ENCODE peak calls at places on chromosomes 12 and 14, in eight cellular contexts. One of them, this sample, is unnamed. For H3K9me3 and H3K27me3, the result is how much of the 10 kb centered on the place peaks cover.

GRCh38 chr14:88245321-88245720 is 77.7 kb downstream of the KCNK10 start:
- DNase-seq in suprapubic skin: no peak
- DNase-seq in sigmoid colon: no peak
- DNase-seq in prostate gland: no peak
- DNase-seq in HCT116: no peak
- DNase-seq in H1: no peak
- DNase-seq in GM12878: no peak
- DNase-seq in upper lobe of left lung: no peak
- DNase-seq in this sample: no peak

GRCh38 chr12:5534800-5535199 is 102.9 kb downstream of the NTF3 start:
- DNase-seq in H1: no peak
- DNase-seq in GM12878: no peak
- DNase-seq in sigmoid colon: no peak
- DNase-seq in prostate gland: no peak
- DNase-seq in HCT116: no peak
- DNase-seq in suprapubic skin: no peak
- DNase-seq in upper lobe of left lung: no peak
- DNase-seq in this sample: no peak

GRCh38 chr14:69037790-69038448 is 58.8 kb upstream of the ACTN1 start:
- DNase-seq in suprapubic skin: no peak
- DNase-seq in prostate gland: no peak
- DNase-seq in sigmoid colon: no peak
- DNase-seq in upper lobe of left lung: no peak
- DNase-seq in GM12878: no peak
- DNase-seq in H1: no peak
- DNase-seq in HCT116: no peak
- DNase-seq in this sample: no peak

GRCh38 chr14:68779761-68780323 is 13.0 kb downstream of the ZFP36L1 start:
- DNase-seq in HCT116: peak
- DNase-seq in prostate gland: peak
- DNase-seq in sigmoid colon: peak
- DNase-seq in upper lobe of left lung: peak
- DNase-seq in H1: no peak
- DNase-seq in GM12878: no peak
- DNase-seq in suprapubic skin: peak
- DNase-seq in this sample: peak

GRCh38 chr12:51838762-51839161 is 9.8 kb downstream of the FIGNL2 start:
- DNase-seq in prostate gland: no peak
- DNase-seq in HCT116: no peak
- DNase-seq in suprapubic skin: no peak
- DNase-seq in GM12878: no peak
- DNase-seq in sigmoid colon: no peak
- DNase-seq in upper lobe of left lung: no peak
- DNase-seq in H1: no peak
- DNase-seq in this sample: no peak

GRCh38 chr12:62618948-62619347 is 152.3 kb downstream of the MON2 start:
- DNase-seq in HCT116: no peak
- DNase-seq in H1: no peak
- DNase-seq in suprapubic skin: no peak
- DNase-seq in sigmoid colon: no peak
- DNase-seq in GM12878: no peak
- DNase-seq in upper lobe of left lung: no peak
- DNase-seq in prostate gland: no peak
- DNase-seq in this sample: no peak

GRCh38 chr12:128459067-128459466 is 192.1 kb downstream of the TMEM132C start:
- DNase-seq in H1: peak
- DNase-seq in prostate gland: no peak
- DNase-seq in HCT116: no peak
- DNase-seq in sigmoid colon: no peak
- DNase-seq in upper lobe of left lung: no peak
- DNase-seq in GM12878: no peak
- DNase-seq in suprapubic skin: no peak
- DNase-seq in this sample: no peak

GRCh38 chr12:101935769-101936741 is 58.7 kb downstream of the DRAM1 start:
- DNase-seq in upper lobe of left lung: no peak
- DNase-seq in HCT116: no peak
- DNase-seq in sigmoid colon: peak
- DNase-seq in H1: no peak
- DNase-seq in suprapubic skin: no peak
- DNase-seq in GM12878: peak
- DNase-seq in prostate gland: no peak
- DNase-seq in this sample: peak

GRCh38 chr14:75831455-75831854 is 150.3 kb downstream of the TGFB3 start:
- DNase-seq in prostate gland: peak
- DNase-seq in upper lobe of left lung: peak
- DNase-seq in sigmoid colon: peak
- DNase-seq in H1: no peak
- DNase-seq in HCT116: no peak
- DNase-seq in GM12878: no peak
- DNase-seq in suprapubic skin: peak
- DNase-seq in this sample: peak

GRCh38 chr12:57200497-57200896 is 16.1 kb upstream of the NXPH4 start:
- DNase-seq in sigmoid colon: no peak
- DNase-seq in prostate gland: no peak
- DNase-seq in suprapubic skin: no peak
- DNase-seq in HCT116: no peak
- DNase-seq in GM12878: no peak
- DNase-seq in upper lobe of left lung: no peak
- DNase-seq in H1: no peak
- DNase-seq in this sample: no peak

GRCh38 chr12:71158361-71158882 is 623 bp upstream of the TSPAN8 start:
- DNase-seq in suprapubic skin: no peak
- DNase-seq in H1: no peak
- DNase-seq in HCT116: no peak
- DNase-seq in sigmoid colon: no peak
- DNase-seq in prostate gland: no peak
- DNase-seq in upper lobe of left lung: no peak
- DNase-seq in GM12878: no peak
- DNase-seq in this sample: no peak

GRCh38 chr12:14834502-14834901 is 8.8 kb downstream of the ART4 start:
- DNase-seq in upper lobe of left lung: no peak
- DNase-seq in suprapubic skin: no peak
- DNase-seq in H1: no peak
- DNase-seq in prostate gland: no peak
- DNase-seq in GM12878: no peak
- DNase-seq in sigmoid colon: no peak
- DNase-seq in HCT116: no peak
- DNase-seq in this sample: no peak

GRCh38 chr12:75862692-75863471 is 168.7 kb downstream of the PHLDA1 start:
- DNase-seq in upper lobe of left lung: no peak
- DNase-seq in H1: no peak
- DNase-seq in prostate gland: no peak
- DNase-seq in GM12878: no peak
- DNase-seq in sigmoid colon: no peak
- DNase-seq in HCT116: peak
- DNase-seq in suprapubic skin: no peak
- DNase-seq in this sample: no peak

GRCh38 chr14:23430733-23431105 is 4.7 kb downstream of the MYH7 start:
- DNase-seq in upper lobe of left lung: no peak
- DNase-seq in HCT116: no peak
- DNase-seq in suprapubic skin: peak
- DNase-seq in prostate gland: no peak
- DNase-seq in sigmoid colon: peak
- DNase-seq in H1: no peak
- DNase-seq in GM12878: no peak
- DNase-seq in this sample: no peak

GRCh38 chr14:92906420-92906819 is 16.5 kb upstream of the CHGA start:
- DNase-seq in HCT116: no peak
- DNase-seq in upper lobe of left lung: no peak
- DNase-seq in prostate gland: no peak
- DNase-seq in H1: no peak
- DNase-seq in sigmoid colon: no peak
- DNase-seq in GM12878: no peak
- DNase-seq in suprapubic skin: no peak
- DNase-seq in this sample: no peak

GRCh38 chr12:104439137-104439536 is 17.6 kb upstream of the CHST11 start:
- DNase-seq in H1: no peak
- DNase-seq in GM12878: no peak
- DNase-seq in sigmoid colon: peak
- DNase-seq in upper lobe of left lung: no peak
- DNase-seq in prostate gland: no peak
- DNase-seq in suprapubic skin: no peak
- DNase-seq in HCT116: no peak
- DNase-seq in this sample: no peak

DNA sequence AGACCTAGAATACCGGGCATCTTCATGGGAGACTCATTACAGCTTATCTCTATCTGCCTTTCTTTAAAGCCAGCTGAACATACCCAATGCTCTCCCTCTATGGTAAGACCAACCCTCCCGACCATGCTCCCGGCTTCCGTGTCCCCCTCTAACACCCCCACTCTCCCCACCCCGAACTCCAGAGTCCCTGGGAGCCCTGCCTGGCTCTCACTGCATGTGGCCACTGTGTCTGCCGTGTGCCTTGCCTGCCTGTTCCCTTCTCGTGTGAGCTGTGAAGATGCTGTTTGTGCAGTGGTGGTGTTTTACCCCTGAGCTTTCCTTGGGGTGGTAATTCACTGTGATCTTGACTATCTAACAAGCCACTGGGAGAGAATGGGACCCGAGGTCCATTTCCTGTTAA is 146.4 kb upstream of the FKBP4 start:
- DNase-seq in sigmoid colon: peak
- DNase-seq in HCT116: no peak
- DNase-seq in prostate gland: no peak
- DNase-seq in H1: no peak
- DNase-seq in upper lobe of left lung: no peak
- DNase-seq in suprapubic skin: no peak
- DNase-seq in GM12878: no peak
- DNase-seq in this sample: no peak
- H3K9me3 ChIP-seq in sigmoid colon: under half
- H3K9me3 ChIP-seq in HCT116: under half
- H3K9me3 ChIP-seq in prostate gland: under half
- H3K9me3 ChIP-seq in H1: under half
- H3K9me3 ChIP-seq in upper lobe of left lung: under half
- H3K9me3 ChIP-seq in suprapubic skin: under half
- H3K9me3 ChIP-seq in GM12878: under half
- H3K9me3 ChIP-seq in this sample: under half

GRCh38 chr12:49261726-49262125 is 3.2 kb upstream of the TUBA1C start:
- DNase-seq in sigmoid colon: no peak
- DNase-seq in HCT116: no peak
- DNase-seq in prostate gland: no peak
- DNase-seq in upper lobe of left lung: no peak
- DNase-seq in suprapubic skin: no peak
- DNase-seq in GM12878: no peak
- DNase-seq in H1: no peak
- DNase-seq in this sample: no peak

GRCh38 chr12:49264873-49265792 is at the start of gene TUBA1C:
- DNase-seq in sigmoid colon: peak
- DNase-seq in HCT116: peak
- DNase-seq in GM12878: peak
- DNase-seq in H1: peak
- DNase-seq in upper lobe of left lung: peak
- DNase-seq in suprapubic skin: peak
- DNase-seq in prostate gland: peak
- DNase-seq in this sample: peak

GRCh38 chr12:49263400-49263763 is 1.5 kb upstream of the TUBA1C start:
- DNase-seq in suprapubic skin: no peak
- DNase-seq in prostate gland: no peak
- DNase-seq in GM12878: no peak
- DNase-seq in sigmoid colon: no peak
- DNase-seq in HCT116: no peak
- DNase-seq in H1: no peak
- DNase-seq in upper lobe of left lung: no peak
- DNase-seq in this sample: no peak

GRCh38 chr12:49260831-49261363 is 4.0 kb upstream of the TUBA1C start:
- DNase-seq in prostate gland: no peak
- DNase-seq in GM12878: no peak
- DNase-seq in HCT116: no peak
- DNase-seq in upper lobe of left lung: no peak
- DNase-seq in H1: no peak
- DNase-seq in suprapubic skin: no peak
- DNase-seq in sigmoid colon: no peak
- DNase-seq in this sample: no peak

GRCh38 chr12:49264466-49264872 is 413 bp upstream of the TUBA1C start:
- DNase-seq in HCT116: no peak
- DNase-seq in H1: no peak
- DNase-seq in GM12878: no peak
- DNase-seq in sigmoid colon: no peak
- DNase-seq in suprapubic skin: no peak
- DNase-seq in upper lobe of left lung: no peak
- DNase-seq in prostate gland: no peak
- DNase-seq in this sample: no peak
- TF ChIP-seq POLR2AphosphoS5 in HCT116: peak
- TF ChIP-seq POLR2AphosphoS5 in H1: no peak
- TF ChIP-seq POLR2AphosphoS5 in GM12878: no peak
- TF ChIP-seq POLR2AphosphoS5 in sigmoid colon: no peak
- TF ChIP-seq POLR2AphosphoS5 in suprapubic skin: no peak
- TF ChIP-seq POLR2AphosphoS5 in upper lobe of left lung: no peak
- TF ChIP-seq POLR2AphosphoS5 in prostate gland: no peak
- TF ChIP-seq POLR2AphosphoS5 in this sample: no peak

DNA sequence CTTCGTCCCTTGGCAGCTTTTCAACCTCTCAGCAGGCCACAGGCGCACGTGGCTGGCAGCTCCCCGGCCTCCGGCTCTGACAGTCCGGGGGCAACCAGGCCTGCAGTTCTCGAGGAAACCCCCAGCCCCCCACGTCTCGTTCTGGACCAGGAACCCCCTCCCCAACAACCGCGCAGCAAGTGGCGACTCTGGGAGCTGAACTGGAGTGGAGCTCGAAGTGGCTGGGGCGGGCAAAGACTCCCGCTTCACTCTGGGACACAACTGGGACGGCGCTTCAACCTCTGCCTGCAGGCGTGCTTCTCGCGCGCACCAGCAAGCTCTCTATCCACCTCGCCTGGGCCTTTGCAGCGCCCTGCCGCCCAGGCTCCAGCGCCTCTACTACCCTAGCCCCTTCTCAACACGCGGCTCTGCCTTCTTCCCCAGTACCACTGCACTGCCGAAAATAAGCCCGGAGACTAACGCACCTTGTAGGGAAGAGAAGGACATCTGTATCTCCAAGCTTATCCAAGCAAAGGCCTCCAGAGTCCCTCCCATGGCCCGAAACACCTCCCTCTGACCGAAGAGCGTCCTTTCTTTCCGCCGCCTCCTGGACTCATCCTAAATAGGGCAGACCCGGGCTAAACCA is 2.4 kb upstream of the NKX2-1 start:
- DNase-seq in upper lobe of left lung: peak
- DNase-seq in sigmoid colon: no peak
- DNase-seq in H1: no peak
- DNase-seq in HCT116: no peak
- DNase-seq in GM12878: no peak
- DNase-seq in prostate gland: no peak
- DNase-seq in suprapubic skin: no peak
- DNase-seq in this sample: no peak
- H3K27me3 ChIP-seq in upper lobe of left lung: under half
- H3K27me3 ChIP-seq in sigmoid colon: half or more
- H3K27me3 ChIP-seq in H1: half or more
- H3K27me3 ChIP-seq in HCT116: under half
- H3K27me3 ChIP-seq in GM12878: under half
- H3K27me3 ChIP-seq in prostate gland: half or more
- H3K27me3 ChIP-seq in suprapubic skin: half or more
- H3K27me3 ChIP-seq in this sample: under half

DNA sequence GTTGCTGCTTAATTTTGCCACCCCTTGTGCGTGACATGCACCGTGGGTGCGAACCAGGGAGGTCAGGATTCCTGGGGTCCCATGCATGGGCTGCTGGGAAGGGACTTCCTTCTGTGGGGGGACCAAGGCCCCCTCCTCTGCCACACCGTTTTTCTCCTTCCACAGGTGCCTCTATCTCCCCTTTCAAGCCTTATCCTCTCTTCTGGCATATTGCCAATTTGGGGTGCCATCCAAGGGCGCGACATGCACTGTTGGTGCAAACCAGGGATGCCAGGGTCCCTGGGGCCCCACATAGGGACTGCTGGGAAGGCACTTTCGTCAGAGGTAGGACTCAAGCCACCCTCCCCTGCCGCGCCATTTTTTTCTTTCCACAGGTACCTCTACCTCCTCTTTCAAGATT is 289.0 kb downstream of the ALG10 start:
- DNase-seq in upper lobe of left lung: no peak
- DNase-seq in GM12878: no peak
- DNase-seq in suprapubic skin: no peak
- DNase-seq in sigmoid colon: no peak
- DNase-seq in H1: no peak
- DNase-seq in prostate gland: no peak
- DNase-seq in HCT116: no peak
- DNase-seq in this sample: no peak
- H3K9me3 ChIP-seq in upper lobe of left lung: under half
- H3K9me3 ChIP-seq in GM12878: under half
- H3K9me3 ChIP-seq in suprapubic skin: under half
- H3K9me3 ChIP-seq in sigmoid colon: under half
- H3K9me3 ChIP-seq in H1: half or more
- H3K9me3 ChIP-seq in prostate gland: under half
- H3K9me3 ChIP-seq in HCT116: under half
- H3K9me3 ChIP-seq in this sample: half or more